ENCODE peak calls at places on chromosomes 2 and 18, in seven cellular contexts. One of them, this sample, is unnamed. For H3K4me1, the result is how much of the 10 kb centered on the place peaks cover.

GRCh38 chr2:55482186-55482945 is 37.2 kb upstream of the CFAP36 start:
- DNase-seq in upper lobe of right lung: no peak
- DNase-seq in tibial artery: no peak
- DNase-seq in astrocyte: peak
- DNase-seq in A549: peak
- DNase-seq in fibroblast of lung: peak
- DNase-seq in BE2C: peak
- DNase-seq in this sample: no peak

GRCh38 chr18:51195602-51196115 is 1.8 kb downstream of the MEX3C start:
- DNase-seq in upper lobe of right lung: no peak
- DNase-seq in tibial artery: no peak
- DNase-seq in astrocyte: peak
- DNase-seq in A549: peak
- DNase-seq in fibroblast of lung: peak
- DNase-seq in BE2C: peak
- DNase-seq in this sample: no peak

GRCh38 chr2:8520791-8521344 is 161.0 kb upstream of the ID2 start:
- DNase-seq in upper lobe of right lung: no peak
- DNase-seq in tibial artery: no peak
- DNase-seq in astrocyte: no peak
- DNase-seq in A549: no peak
- DNase-seq in fibroblast of lung: no peak
- DNase-seq in BE2C: no peak
- DNase-seq in this sample: peak

GRCh38 chr2:27041708-27042107 is 8.9 kb downstream of the TMEM214 start:
- DNase-seq in upper lobe of right lung: no peak
- DNase-seq in tibial artery: no peak
- DNase-seq in astrocyte: peak
- DNase-seq in A549: no peak
- DNase-seq in fibroblast of lung: peak
- DNase-seq in BE2C: no peak
- DNase-seq in this sample: no peak

GRCh38 chr2:165018207-165018606 is 62.9 kb upstream of the SLC38A11 start:
- DNase-seq in upper lobe of right lung: no peak
- DNase-seq in tibial artery: no peak
- DNase-seq in astrocyte: no peak
- DNase-seq in A549: no peak
- DNase-seq in fibroblast of lung: peak
- DNase-seq in BE2C: no peak
- DNase-seq in this sample: no peak

GRCh38 chr18:5519448-5520362 is 24.1 kb downstream of the EPB41L3 start:
- DNase-seq in upper lobe of right lung: no peak
- DNase-seq in tibial artery: no peak
- DNase-seq in astrocyte: peak
- DNase-seq in A549: no peak
- DNase-seq in fibroblast of lung: peak
- DNase-seq in BE2C: no peak
- DNase-seq in this sample: no peak

GRCh38 chr2:111185496-111186022 is 64.8 kb downstream of the BCL2L11 start:
- DNase-seq in upper lobe of right lung: peak
- DNase-seq in tibial artery: peak
- DNase-seq in astrocyte: no peak
- DNase-seq in A549: peak
- DNase-seq in fibroblast of lung: no peak
- DNase-seq in BE2C: no peak
- DNase-seq in this sample: peak

GRCh38 chr2:6648656-6649247 is 217.0 kb downstream of the CMPK2 start:
- DNase-seq in upper lobe of right lung: no peak
- DNase-seq in tibial artery: no peak
- DNase-seq in astrocyte: no peak
- DNase-seq in A549: no peak
- DNase-seq in fibroblast of lung: no peak
- DNase-seq in BE2C: no peak
- DNase-seq in this sample: no peak

GRCh38 chr2:71923143-71923525 is 224.5 kb downstream of the CYP26B1 start:
- DNase-seq in upper lobe of right lung: no peak
- DNase-seq in tibial artery: no peak
- DNase-seq in astrocyte: no peak
- DNase-seq in A549: no peak
- DNase-seq in fibroblast of lung: no peak
- DNase-seq in BE2C: no peak
- DNase-seq in this sample: no peak

GRCh38 chr18:58856881-58857280 is 7.8 kb upstream of the ZNF532 start:
- DNase-seq in upper lobe of right lung: no peak
- DNase-seq in tibial artery: peak
- DNase-seq in astrocyte: no peak
- DNase-seq in A549: peak
- DNase-seq in fibroblast of lung: peak
- DNase-seq in BE2C: no peak
- DNase-seq in this sample: no peak

GRCh38 chr18:58180738-58181353 is 136.8 kb downstream of the NEDD4L start:
- DNase-seq in upper lobe of right lung: no peak
- DNase-seq in tibial artery: no peak
- DNase-seq in astrocyte: no peak
- DNase-seq in A549: peak
- DNase-seq in fibroblast of lung: no peak
- DNase-seq in BE2C: peak
- DNase-seq in this sample: no peak

GRCh38 chr18:78506031-78506461 is 473.6 kb upstream of the SALL3 start:
- DNase-seq in upper lobe of right lung: no peak
- DNase-seq in tibial artery: no peak
- DNase-seq in astrocyte: no peak
- DNase-seq in A549: no peak
- DNase-seq in fibroblast of lung: no peak
- DNase-seq in BE2C: no peak
- DNase-seq in this sample: no peak

GRCh38 chr2:36359006-36359580 is 3.5 kb downstream of the CRIM1 start:
- DNase-seq in upper lobe of right lung: no peak
- DNase-seq in tibial artery: no peak
- DNase-seq in astrocyte: no peak
- DNase-seq in A549: no peak
- DNase-seq in fibroblast of lung: no peak
- DNase-seq in BE2C: no peak
- DNase-seq in this sample: no peak

GRCh38 chr2:75547345-75548035 is 13.2 kb downstream of the EVA1A start:
- DNase-seq in upper lobe of right lung: no peak
- DNase-seq in tibial artery: no peak
- DNase-seq in astrocyte: peak
- DNase-seq in A549: peak
- DNase-seq in fibroblast of lung: peak
- DNase-seq in BE2C: no peak
- DNase-seq in this sample: no peak

GRCh38 chr2:191304939-191305875 is 60.0 kb downstream of the MYO1B start:
- DNase-seq in upper lobe of right lung: no peak
- DNase-seq in tibial artery: peak
- DNase-seq in astrocyte: peak
- DNase-seq in A549: no peak
- DNase-seq in fibroblast of lung: peak
- DNase-seq in BE2C: no peak
- DNase-seq in this sample: no peak

GRCh38 chr2:159793265-159793664 is 4.7 kb downstream of the CD302 start:
- DNase-seq in upper lobe of right lung: no peak
- DNase-seq in tibial artery: no peak
- DNase-seq in astrocyte: no peak
- DNase-seq in A549: no peak
- DNase-seq in fibroblast of lung: no peak
- DNase-seq in BE2C: no peak
- DNase-seq in this sample: no peak

GRCh38 chr2:47169784-47170183 is 14.7 kb upstream of the STPG4 start:
- DNase-seq in upper lobe of right lung: no peak
- DNase-seq in tibial artery: no peak
- DNase-seq in astrocyte: no peak
- DNase-seq in A549: no peak
- DNase-seq in fibroblast of lung: no peak
- DNase-seq in BE2C: no peak
- DNase-seq in this sample: no peak

GRCh38 chr2:226649871-226650660 is 149.6 kb downstream of the IRS1 start:
- DNase-seq in upper lobe of right lung: peak
- DNase-seq in tibial artery: peak
- DNase-seq in astrocyte: peak
- DNase-seq in A549: peak
- DNase-seq in fibroblast of lung: peak
- DNase-seq in BE2C: no peak
- DNase-seq in this sample: peak

GRCh38 chr2:202237787-202238233 is 587 bp downstream of the SUMO1 start:
- DNase-seq in upper lobe of right lung: peak
- DNase-seq in tibial artery: peak
- DNase-seq in astrocyte: peak
- DNase-seq in A549: peak
- DNase-seq in fibroblast of lung: peak
- DNase-seq in BE2C: no peak
- DNase-seq in this sample: peak

GRCh38 chr18:32280188-32280783 is 90.4 kb downstream of the MEP1B start:
- DNase-seq in upper lobe of right lung: no peak
- DNase-seq in tibial artery: no peak
- DNase-seq in astrocyte: no peak
- DNase-seq in A549: no peak
- DNase-seq in fibroblast of lung: no peak
- DNase-seq in BE2C: no peak
- DNase-seq in this sample: no peak

GRCh38 chr2:232385660-232386489 is 7.3 kb downstream of the ALPP start:
- DNase-seq in upper lobe of right lung: peak
- DNase-seq in tibial artery: no peak
- DNase-seq in astrocyte: peak
- DNase-seq in A549: peak
- DNase-seq in fibroblast of lung: peak
- DNase-seq in BE2C: no peak
- DNase-seq in this sample: peak

GRCh38 chr2:2646312-2647051 is 315.4 kb upstream of the MYT1L start:
- DNase-seq in upper lobe of right lung: no peak
- DNase-seq in tibial artery: no peak
- DNase-seq in astrocyte: no peak
- DNase-seq in A549: no peak
- DNase-seq in fibroblast of lung: no peak
- DNase-seq in BE2C: no peak
- DNase-seq in this sample: no peak

GRCh38 chr2:187382131-187382530 is 65.9 kb downstream of the CALCRL start:
- DNase-seq in upper lobe of right lung: no peak
- DNase-seq in tibial artery: no peak
- DNase-seq in astrocyte: no peak
- DNase-seq in A549: no peak
- DNase-seq in fibroblast of lung: no peak
- DNase-seq in BE2C: no peak
- DNase-seq in this sample: no peak

GRCh38 chr18:76275913-76276312 is 219.1 kb downstream of the ZNF516 start:
- DNase-seq in upper lobe of right lung: no peak
- DNase-seq in tibial artery: no peak
- DNase-seq in astrocyte: no peak
- DNase-seq in A549: no peak
- DNase-seq in fibroblast of lung: no peak
- DNase-seq in BE2C: no peak
- DNase-seq in this sample: no peak

GRCh38 chr2:232377841-232378734 is 463 bp upstream of the ALPP start:
- DNase-seq in upper lobe of right lung: peak
- DNase-seq in tibial artery: peak
- DNase-seq in astrocyte: no peak
- DNase-seq in A549: no peak
- DNase-seq in fibroblast of lung: no peak
- DNase-seq in BE2C: peak
- DNase-seq in this sample: peak

GRCh38 chr2:207767461-207768167 is 2.1 kb downstream of the FZD5 start:
- DNase-seq in upper lobe of right lung: peak
- DNase-seq in tibial artery: peak
- DNase-seq in astrocyte: no peak
- DNase-seq in A549: peak
- DNase-seq in fibroblast of lung: peak
- DNase-seq in BE2C: peak
- DNase-seq in this sample: peak

GRCh38 chr18:77118256-77119090 is 14.1 kb downstream of the MBP start:
- DNase-seq in upper lobe of right lung: no peak
- DNase-seq in tibial artery: no peak
- DNase-seq in astrocyte: no peak
- DNase-seq in A549: no peak
- DNase-seq in fibroblast of lung: no peak
- DNase-seq in BE2C: no peak
- DNase-seq in this sample: no peak

GRCh38 chr2:64996914-64997313 is 7.7 kb downstream of the SLC1A4 start:
- DNase-seq in upper lobe of right lung: no peak
- DNase-seq in tibial artery: no peak
- DNase-seq in astrocyte: no peak
- DNase-seq in A549: peak
- DNase-seq in fibroblast of lung: no peak
- DNase-seq in BE2C: no peak
- DNase-seq in this sample: no peak
- TF ChIP-seq CTCF in upper lobe of right lung: no peak
- TF ChIP-seq CTCF in tibial artery: no peak
- TF ChIP-seq CTCF in astrocyte: no peak
- TF ChIP-seq CTCF in A549: no peak
- TF ChIP-seq CTCF in fibroblast of lung: no peak
- TF ChIP-seq CTCF in BE2C: peak
- TF ChIP-seq CTCF in this sample: no peak

GRCh38 chr2:119747311-119747710 is 12.4 kb upstream of the PTPN4 start:
- DNase-seq in upper lobe of right lung: no peak
- DNase-seq in tibial artery: no peak
- DNase-seq in astrocyte: no peak
- DNase-seq in A549: no peak
- DNase-seq in fibroblast of lung: no peak
- DNase-seq in BE2C: no peak
- DNase-seq in this sample: no peak
- H3K4me1 ChIP-seq in upper lobe of right lung: under half
- H3K4me1 ChIP-seq in tibial artery: under half
- H3K4me1 ChIP-seq in astrocyte: under half
- H3K4me1 ChIP-seq in A549: half or more
- H3K4me1 ChIP-seq in fibroblast of lung: under half
- H3K4me1 ChIP-seq in BE2C: under half
- H3K4me1 ChIP-seq in this sample: under half

DNA sequence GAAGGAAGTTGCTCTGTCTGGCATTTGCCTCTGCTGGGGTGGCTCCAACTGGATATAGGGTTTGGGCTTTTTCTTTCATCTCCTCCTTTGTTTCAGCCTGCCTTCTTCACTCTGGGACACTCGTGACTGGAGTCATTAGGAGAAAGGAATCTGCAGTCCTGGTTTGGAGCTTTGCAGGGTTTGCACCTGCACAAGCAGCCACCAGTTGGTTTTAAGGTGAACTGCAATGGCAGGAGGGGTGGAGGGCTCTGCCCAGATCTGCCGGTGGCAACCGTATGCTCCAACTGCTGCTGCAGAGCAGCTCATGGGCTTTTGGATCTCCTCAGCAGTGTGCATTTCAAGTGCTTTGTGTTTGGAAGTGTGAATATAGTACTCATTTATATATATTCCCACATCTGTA is 131.3 kb upstream of the MGAT5 start:
- DNase-seq in upper lobe of right lung: no peak
- DNase-seq in tibial artery: no peak
- DNase-seq in astrocyte: no peak
- DNase-seq in A549: no peak
- DNase-seq in fibroblast of lung: no peak
- DNase-seq in BE2C: no peak
- DNase-seq in this sample: no peak
- TF ChIP-seq CTCF in upper lobe of right lung: no peak
- TF ChIP-seq CTCF in tibial artery: no peak
- TF ChIP-seq CTCF in astrocyte: no peak
- TF ChIP-seq CTCF in A549: no peak
- TF ChIP-seq CTCF in fibroblast of lung: no peak
- TF ChIP-seq CTCF in BE2C: no peak
- TF ChIP-seq CTCF in this sample: no peak

DNA sequence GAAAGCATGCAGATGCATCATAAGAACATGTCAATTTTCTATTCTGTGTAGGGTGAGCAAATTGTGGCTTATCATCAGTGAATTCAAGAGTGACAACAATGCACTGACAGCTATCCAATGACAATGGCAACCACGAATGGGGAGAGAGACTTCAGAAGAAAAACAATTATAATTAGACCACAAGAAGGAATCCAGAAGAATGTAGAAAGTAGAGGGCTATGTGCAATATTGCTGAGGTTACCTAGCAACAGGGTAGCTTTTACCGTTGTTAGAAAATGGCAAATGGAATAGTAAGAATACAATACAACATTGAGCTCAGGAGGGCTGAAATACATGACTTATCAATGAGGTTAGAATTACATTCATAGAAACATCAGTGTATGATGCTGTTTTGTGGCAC is 71.1 kb upstream of the SESTD1 start:
- DNase-seq in upper lobe of right lung: no peak
- DNase-seq in tibial artery: no peak
- DNase-seq in astrocyte: no peak
- DNase-seq in A549: no peak
- DNase-seq in fibroblast of lung: peak
- DNase-seq in BE2C: no peak
- DNase-seq in this sample: no peak
- H3K4me1 ChIP-seq in upper lobe of right lung: under half
- H3K4me1 ChIP-seq in tibial artery: under half
- H3K4me1 ChIP-seq in astrocyte: under half
- H3K4me1 ChIP-seq in A549: under half
- H3K4me1 ChIP-seq in fibroblast of lung: under half
- H3K4me1 ChIP-seq in BE2C: under half
- H3K4me1 ChIP-seq in this sample: under half